ENCODE peak calls at places on chromosomes 12 and 14, in four cellular contexts. D is NCI-H2081, P is breast epithelium, A is cardiac fibroblast. W is an unnamed sample.

GRCh38 chr14:79820866-79821535 is 390.3 kb downstream of the DIO2 start:
- DNase-seq in P (no peak), A (no peak), D (no peak), W (no peak)

GRCh38 chr12:47901285-47902093 is 3.3 kb downstream of the VDR start:
- DNase-seq in P (no peak), A (no peak), D (no peak), W (no peak)

GRCh38 chr12:19129121-19129485 is 430 bp upstream of the PLEKHA5 start:
- DNase-seq in A (no peak), D (no peak), P (no peak), W (peak; percentile 62)

GRCh38 chr14:77882631-77883030 is 82.7 kb downstream of the ADCK1 start:
- DNase-seq in D (no peak), A (peak; percentile 48), P (no peak), W (no peak)

GRCh38 chr12:70936414-70936813 is 15.9 kb upstream of the PTPRR start:
- DNase-seq in D (no peak), P (no peak), A (no peak), W (no peak)

GRCh38 chr14:42011221-42011620 is 404.5 kb downstream of the LRFN5 start:
- DNase-seq in D (no peak), A (no peak), P (no peak), W (no peak)

GRCh38 chr12:66352197-66352596 is 49.9 kb downstream of the HELB start:
- DNase-seq in P (no peak), D (no peak), A (peak; percentile 25), W (no peak)

GRCh38 chr14:38248629-38249028 is 7.3 kb downstream of the CLEC14A start:
- DNase-seq in D (no peak), P (no peak), A (no peak), W (no peak)

GRCh38 chr12:54140958-54141388 is 47.8 kb downstream of the SMUG1 start:
- DNase-seq in P (no peak), D (no peak), A (peak; percentile 18), W (no peak)

GRCh38 chr12:2893007-2893406 is 2.3 kb downstream of the TULP3 start:
- DNase-seq in A (peak; percentile 84), D (no peak), P (no peak), W (peak; percentile 86)

GRCh38 chr14:64758711-64759554 is 54.7 kb downstream of the PLEKHG3 start:
- DNase-seq in D (no peak), A (peak; percentile 95), P (no peak), W (peak; percentile 88)

GRCh38 chr12:84701966-84702365 is 210.6 kb downstream of the SLC6A15 start:
- DNase-seq in D (no peak), A (no peak), P (no peak), W (peak; percentile 43)

GRCh38 chr14:104820669-104821228 is 19.8 kb downstream of the ZBTB42 start:
- DNase-seq in A (peak; percentile 84), D (no peak), P (no peak), W (peak; percentile 74)

GRCh38 chr14:23528555-23528954 is 23.0 kb downstream of the ZFHX2 start:
- DNase-seq in D (no peak), P (no peak), A (no peak), W (no peak)

GRCh38 chr14:89807151-89807550 is 147.4 kb downstream of the EFCAB11 start:
- DNase-seq in P (no peak), D (no peak), A (no peak), W (no peak)

GRCh38 chr12:57632898-57633825 is at the start of gene B4GALNT1:
- DNase-seq in A (peak; percentile 56), P (peak; percentile 18), D (peak; percentile 68), W (peak; percentile 47)

GRCh38 chr12:48489012-48489411 is 6.7 kb downstream of the C12orf54 start:
- DNase-seq in P (no peak), A (no peak), D (no peak), W (peak; percentile 1)

GRCh38 chr12:25151476-25151875 is 43.5 kb downstream of the DNAI7 start:
- DNase-seq in P (no peak), A (peak; percentile 94), D (no peak), W (peak; percentile 97)

GRCh38 chr14:71523630-71524320 is 408.5 kb upstream of the RGS6 start:
- DNase-seq in P (no peak), A (no peak), D (no peak), W (peak; percentile 33)

GRCh38 chr14:78714722-78715121 is 544.5 kb downstream of the NRXN3 start:
- DNase-seq in D (no peak), A (no peak), P (no peak), W (no peak)

GRCh38 chr14:104343294-104343625 is 204.9 kb downstream of the KIF26A start:
- DNase-seq in A (no peak), D (no peak), P (no peak), W (no peak)

GRCh38 chr14:101025131-101025530 is 121.6 kb upstream of the RTL1 start:
- DNase-seq in D (no peak), A (no peak), P (no peak), W (no peak)